ENCODE peak calls at places on chromosomes 13 and 19, in four cellular contexts. Y, A, W and R are unnamed samples.

GRCh38 chr13:77437267-77437666 is 98.2 kb upstream of the SCEL start:
- DNase-seq in A (no peak), W (no peak), Y (no peak), R (no peak)

GRCh38 chr19:43765109-43765876 is 10.5 kb upstream of the SMG9 start:
- DNase-seq in W (no peak), A (no peak), Y (peak), R (peak)

GRCh38 chr13:87344176-87344575 is 327.0 kb upstream of the SLITRK5 start:
- DNase-seq in W (no peak), Y (no peak), A (no peak), R (no peak)

GRCh38 chr13:45658586-45659235 is 43.2 kb upstream of the ERICH6B start:
- DNase-seq in W (no peak), A (no peak), Y (no peak), R (no peak)

GRCh38 chr13:77827350-77827749 is 91.3 kb downstream of the EDNRB start:
- DNase-seq in W (no peak), A (no peak), Y (no peak), R (no peak)

GRCh38 chr13:21688056-21688455 is 17.2 kb downstream of the FGF9 start:
- DNase-seq in A (no peak), W (no peak), Y (no peak), R (no peak)

GRCh38 chr19:29714371-29714952 is 599 bp downstream of the C19orf12 start:
- DNase-seq in Y (no peak), W (no peak), A (no peak), R (no peak)

GRCh38 chr13:110435331-110435730 is 126.2 kb downstream of the RAB20 start:
- DNase-seq in W (no peak), Y (no peak), A (no peak), R (no peak)

GRCh38 chr19:43525836-43526771 is 897 bp downstream of the ETHE1 start:
- DNase-seq in A (no peak), W (peak), Y (peak), R (peak)

GRCh38 chr13:33003458-33004019 is 12.7 kb upstream of the KL start:
- DNase-seq in W (no peak), A (no peak), Y (no peak), R (no peak)

GRCh38 chr19:44367024-44367423 is 10.5 kb upstream of the ZNF112 start:
- DNase-seq in W (no peak), Y (no peak), A (no peak), R (no peak)

GRCh38 chr13:71871844-71872243 is 4.8 kb upstream of the DACH1 start:
- DNase-seq in A (no peak), W (no peak), Y (no peak), R (no peak)

GRCh38 chr19:18580311-18580710 is 8.3 kb upstream of the REX1BD start:
- DNase-seq in W (no peak), Y (no peak), A (no peak), R (no peak)

GRCh38 chr19:10946964-10947657 is 13.7 kb upstream of the SMARCA4 start:
- DNase-seq in W (no peak), A (no peak), Y (no peak), R (no peak)

GRCh38 chr19:3356805-3357204 is 9.6 kb upstream of the NFIC start:
- DNase-seq in W (no peak), Y (no peak), A (no peak), R (no peak)

GRCh38 chr19:44512326-44513298 is 12.3 kb upstream of the ZNF180 start:
- DNase-seq in W (no peak), A (no peak), Y (peak), R (no peak)

GRCh38 chr19:6503407-6504201 is 1.5 kb upstream of the TUBB4A start:
- DNase-seq in A (no peak), W (no peak), Y (no peak), R (no peak)

GRCh38 chr19:41821003-41821735 is 23.3 kb downstream of the LYPD4 start:
- DNase-seq in W (peak), A (no peak), Y (peak), R (peak)

GRCh38 chr19:5337126-5337525 is 3.5 kb downstream of the PTPRS start:
- DNase-seq in W (no peak), Y (no peak), A (no peak), R (no peak)

GRCh38 chr19:2255982-2256685 is at the start of gene JSRP1:
- DNase-seq in A (no peak), Y (no peak), W (no peak), R (no peak)

GRCh38 chr13:99103536-99103935 is 97.1 kb upstream of the UBAC2 start:
- DNase-seq in W (no peak), A (no peak), Y (no peak), R (no peak)

GRCh38 chr19:18326772-18327171 is 3.9 kb upstream of the LSM4 start:
- DNase-seq in A (no peak), W (no peak), Y (no peak), R (no peak)

GRCh38 chr13:74444161-74444571 is 310.0 kb upstream of the KLF12 start:
- DNase-seq in Y (no peak), W (no peak), A (no peak), R (no peak)

GRCh38 chr13:102913924-102914628 is 68.2 kb downstream of the ERCC5 start:
- DNase-seq in A (no peak), W (no peak), Y (peak), R (peak)

GRCh38 chr13:19838726-19839342 is 24.6 kb downstream of the ZMYM5 start:
- DNase-seq in Y (no peak), A (no peak), W (no peak), R (no peak)

GRCh38 chr19:403221-404036 is 5.5 kb downstream of the C2CD4C start:
- DNase-seq in Y (no peak), W (no peak), A (no peak), R (no peak)

GRCh38 chr19:49301165-49301865 is 23.7 kb downstream of the SLC6A16 start:
- DNase-seq in Y (peak), A (no peak), W (peak), R (peak)

GRCh38 chr13:110518150-110518525 is 43.4 kb downstream of the RAB20 start:
- DNase-seq in A (no peak), Y (no peak), W (no peak), R (no peak)

GRCh38 chr13:110442946-110443632 is 118.4 kb downstream of the RAB20 start:
- DNase-seq in W (no peak), A (no peak), Y (no peak), R (no peak)

GRCh38 chr13:46386996-46387851 is at the start of gene RUBCNL:
- DNase-seq in A (no peak), Y (peak), W (peak), R (no peak)

GRCh38 chr19:13459351-13459750 is 46.9 kb downstream of the CACNA1A start:
- DNase-seq in Y (no peak), W (no peak), A (no peak), R (no peak)

GRCh38 chr19:40279761-40280607 is 5.2 kb downstream of the AKT2 start:
- DNase-seq in A (no peak), Y (no peak), W (no peak), R (no peak)

GRCh38 chr19:55836340-55836739 is at the start of gene NLRP4:
- DNase-seq in W (no peak), Y (no peak), A (no peak), R (no peak)

GRCh38 chr19:48123907-48124675 is 13.5 kb upstream of the PLA2G4C start:
- DNase-seq in Y (no peak), W (no peak), A (no peak), R (no peak)

GRCh38 chr13:113874579-113875428 is 10.9 kb upstream of the GAS6 start:
- DNase-seq in W (no peak), Y (no peak), A (no peak), R (no peak)

GRCh38 chr19:28264556-28264955 is 948.4 kb downstream of the UQCRFS1 start:
- DNase-seq in W (no peak), Y (no peak), A (no peak), R (no peak)

GRCh38 chr13:49502954-49503353 is 7.2 kb downstream of the PHF11 start:
- DNase-seq in A (no peak), Y (peak), W (no peak), R (no peak)

GRCh38 chr13:37187611-37188010 is 82.1 kb upstream of the CSNK1A1L start:
- DNase-seq in A (no peak), Y (no peak), W (no peak), R (no peak)

GRCh38 chr13:85500716-85501256 is 298.4 kb downstream of the SLITRK6 start:
- DNase-seq in A (no peak), Y (no peak), W (no peak), R (no peak)

GRCh38 chr13:94309997-94310842 is 169.3 kb downstream of the DCT start:
- DNase-seq in A (no peak), Y (no peak), W (no peak), R (no peak)

GRCh38 chr13:94315188-94315587 is 164.3 kb downstream of the DCT start:
- DNase-seq in A (no peak), Y (no peak), W (no peak), R (no peak)

GRCh38 chr13:94313321-94313720 is 166.2 kb downstream of the DCT start:
- DNase-seq in A (no peak), W (no peak), Y (no peak), R (no peak)

GRCh38 chr13:94311893-94312292 is 167.6 kb downstream of the DCT start:
- DNase-seq in W (no peak), A (no peak), Y (no peak), R (no peak)

GRCh38 chr13:94312511-94313191 is 166.8 kb downstream of the DCT start:
- DNase-seq in A (no peak), W (no peak), Y (no peak), R (no peak)
- H3K4me3 ChIP-seq in A (no peak), W (no peak), Y (no peak), R (no peak)

DNA sequence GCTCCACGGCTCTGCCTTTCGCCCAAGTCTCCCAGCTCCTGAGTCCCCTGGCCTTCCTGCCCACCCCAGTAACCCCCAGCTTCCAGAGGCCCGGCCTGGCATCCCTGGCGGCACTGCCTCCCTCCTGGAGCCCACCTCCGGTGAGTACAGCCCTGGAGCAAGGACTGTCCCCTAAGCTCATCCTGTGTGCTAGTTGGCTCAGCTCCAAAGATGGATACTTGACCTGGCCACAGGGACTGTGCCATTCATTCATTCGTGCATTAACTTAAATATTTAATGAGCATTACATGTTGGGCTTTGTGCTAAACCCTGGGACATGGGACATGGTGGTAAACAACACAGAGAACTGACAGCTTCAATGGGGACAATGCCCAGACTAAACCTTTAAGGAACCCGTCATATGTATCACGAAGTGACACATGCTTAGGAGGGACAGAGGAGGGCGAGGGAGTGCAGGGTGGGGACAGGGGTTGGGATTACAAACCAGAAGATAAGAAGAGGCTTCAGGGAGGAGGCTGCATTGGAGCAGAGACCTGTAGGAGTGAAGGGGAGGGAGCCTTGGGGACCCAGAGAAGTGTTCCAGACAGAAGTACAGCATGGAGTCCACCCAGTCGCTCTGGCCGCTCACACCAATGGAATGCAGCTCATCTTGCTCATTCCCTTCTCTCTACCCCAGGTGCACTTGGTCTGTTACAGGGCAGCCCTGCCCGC is 6.9 kb upstream of the OVOL3 start:
- DNase-seq in A (no peak), W (no peak), Y (no peak), R (no peak)
- TF ChIP-seq POLR2A in A (no peak), W (no peak), Y (no peak), R (no peak)

GRCh38 chr13:48236528-48237353 is 3.7 kb downstream of the ITM2B start:
- DNase-seq in W (no peak), Y (no peak), A (no peak), R (no peak)

GRCh38 chr13:48234652-48235099 is 1.7 kb downstream of the ITM2B start:
- DNase-seq in A (no peak), W (no peak), Y (no peak), R (no peak)

GRCh38 chr13:48233886-48234488 is 981 bp downstream of the ITM2B start:
- DNase-seq in A (no peak), Y (no peak), W (no peak), R (no peak)

GRCh38 chr13:48235814-48236135 is 2.8 kb downstream of the ITM2B start:
- DNase-seq in Y (no peak), A (no peak), W (no peak), R (no peak)

GRCh38 chr13:48235100-48235813 is 2.3 kb downstream of the ITM2B start:
- DNase-seq in A (no peak), Y (peak), W (peak), R (peak)
- H3K4me3 ChIP-seq in A (peak), Y (no peak), W (no peak), R (peak)

GRCh38 chr13:30108216-30108912 is 199.0 kb downstream of the KATNAL1 start:
- DNase-seq in Y (no peak), A (no peak), W (no peak), R (no peak)
- TF ChIP-seq POLR2A in Y (no peak), A (no peak), W (no peak), R (no peak)

GRCh38 chr13:25174304-25174703 is 2.2 kb upstream of the AMER2 start:
- DNase-seq in Y (no peak), W (no peak), A (no peak), R (no peak)
- H3K4me3 ChIP-seq in Y (no peak), W (no peak), A (no peak), R (no peak)

GRCh38 chr19:17309198-17309961 is at the start of gene DDA1:
- DNase-seq in A (peak), W (peak), Y (peak), R (peak)
- TF ChIP-seq POLR2A in A (peak), W (peak), Y (peak), R (no peak)

GRCh38 chr19:36152886-36153525 is 759 bp upstream of the COX7A1 start:
- DNase-seq in A (no peak), W (no peak), Y (no peak), R (no peak)
- H3K4me3 ChIP-seq in A (peak), W (no peak), Y (no peak), R (peak)